ENCODE peak calls at places on chromosomes 7 and 10, in six cellular contexts. L is CD4-positive, alpha-beta T cell; J is H9; X is CD4-positive, CD25-positive, alpha-beta regulatory T cell; V is CD8-positive, alpha-beta T cell; W is upper lobe of right lung. Z is an unnamed sample.

GRCh38 chr7:137943132-137943551 is 58.7 kb downstream of the CREB3L2 start:
- DNase-seq in L (no peak), J (no peak), X (no peak), V (no peak), W (no peak), Z (peak; percentile 89)

GRCh38 chr10:63671317-63671937 is 150.2 kb downstream of the REEP3 start:
- DNase-seq in L (no peak), J (no peak), X (no peak), V (no peak), W (no peak), Z (peak; percentile 62)

GRCh38 chr7:116273283-116273917 is 63.1 kb downstream of the TES start:
- DNase-seq in L (no peak), J (no peak), X (no peak), V (no peak), W (no peak), Z (no peak)

GRCh38 chr10:113047963-113048781 is 98.1 kb downstream of the TCF7L2 start:
- DNase-seq in L (no peak), J (no peak), X (no peak), V (no peak), W (no peak), Z (peak; percentile 71)

GRCh38 chr10:108204528-108205313 is 1040.2 kb upstream of the SORCS1 start:
- DNase-seq in L (no peak), J (peak; percentile 59), X (no peak), V (no peak), W (no peak), Z (no peak)

GRCh38 chr10:97517778-97518561 is 19.2 kb downstream of the UBTD1 start:
- DNase-seq in L (no peak), J (peak; percentile 74), X (no peak), V (no peak), W (peak; percentile 64), Z (no peak)

GRCh38 chr7:149715476-149715875 is 57.9 kb downstream of the ZNF467 start:
- DNase-seq in L (no peak), J (peak; percentile 24), X (peak; percentile 4), V (no peak), W (peak; percentile 63), Z (no peak)

GRCh38 chr7:16089191-16089590 is 332.1 kb downstream of the CRPPA start:
- DNase-seq in L (no peak), J (no peak), X (no peak), V (no peak), W (no peak), Z (no peak)

GRCh38 chr10:63003816-63004453 is 129.2 kb upstream of the NRBF2 start:
- DNase-seq in L (no peak), J (no peak), X (no peak), V (no peak), W (no peak), Z (no peak)

GRCh38 chr10:28592953-28593352 is 60.0 kb downstream of the WAC start:
- DNase-seq in L (no peak), J (no peak), X (no peak), V (no peak), W (no peak), Z (peak; percentile 83)

GRCh38 chr7:83413831-83414230 is 235.1 kb downstream of the SEMA3E start:
- DNase-seq in L (no peak), J (no peak), X (no peak), V (no peak), W (no peak), Z (peak; percentile 8)

GRCh38 chr10:91681361-91682276 is 48.7 kb upstream of the PPP1R3C start:
- DNase-seq in L (no peak), J (no peak), X (no peak), V (no peak), W (no peak), Z (no peak)

GRCh38 chr7:77519672-77520071 is 17.4 kb upstream of the PTPN12 start:
- DNase-seq in L (no peak), J (no peak), X (no peak), V (no peak), W (no peak), Z (no peak)

GRCh38 chr10:114635797-114636550 is 22.1 kb downstream of the ABLIM1 start:
- DNase-seq in L (no peak), J (no peak), X (no peak), V (no peak), W (no peak), Z (no peak)

GRCh38 chr10:88525371-88526079 is 57.6 kb downstream of the RNLS start:
- DNase-seq in L (no peak), J (no peak), X (no peak), V (no peak), W (no peak), Z (peak; percentile 81)

GRCh38 chr7:139618482-139619366 is 95.2 kb downstream of the CLEC2L start:
- DNase-seq in L (peak; percentile 43), J (peak; percentile 50), X (peak; percentile 43), V (no peak), W (no peak), Z (peak; percentile 13)

GRCh38 chr7:22990588-22990949 is 23.4 kb downstream of the HYCC1 start:
- DNase-seq in L (no peak), J (no peak), X (no peak), V (no peak), W (no peak), Z (peak; percentile 84)

GRCh38 chr10:92740762-92741161 is 51.0 kb downstream of the HHEX start:
- DNase-seq in L (no peak), J (no peak), X (no peak), V (no peak), W (no peak), Z (peak; percentile 22)

GRCh38 chr7:123367508-123368122 is 166.8 kb downstream of the IQUB start:
- DNase-seq in L (no peak), J (no peak), X (peak; percentile 7), V (no peak), W (no peak), Z (no peak)

GRCh38 chr10:72250666-72251065 is 23.1 kb upstream of the DDIT4 start:
- DNase-seq in L (no peak), J (no peak), X (no peak), V (no peak), W (no peak), Z (peak; percentile 86)

GRCh38 chr10:119306514-119306951 is 99.2 kb downstream of the GRK5 start:
- DNase-seq in L (peak; percentile 71), J (no peak), X (peak; percentile 89), V (peak; percentile 56), W (no peak), Z (peak; percentile 35)

GRCh38 chr10:17616403-17617030 is 657 bp downstream of the HACD1 start:
- DNase-seq in L (no peak), J (peak; percentile 78), X (peak; percentile 58), V (no peak), W (peak; percentile 95), Z (peak; percentile 36)

GRCh38 chr7:106779877-106780276 is 85.2 kb upstream of the PIK3CG start:
- DNase-seq in L (no peak), J (peak; percentile 84), X (no peak), V (no peak), W (no peak), Z (no peak)

GRCh38 chr10:102226542-102226870 is 407 bp downstream of the ELOVL3 start:
- DNase-seq in L (no peak), J (no peak), X (no peak), V (no peak), W (no peak), Z (no peak)

GRCh38 chr7:92967238-92967637 is 130.9 kb upstream of the CDK6 start:
- DNase-seq in L (no peak), J (no peak), X (no peak), V (no peak), W (no peak), Z (no peak)

GRCh38 chr7:54813398-54813797 is 54.4 kb upstream of the SEC61G start:
- DNase-seq in L (no peak), J (no peak), X (no peak), V (no peak), W (no peak), Z (peak; percentile 49)

GRCh38 chr7:112224186-112224585 is 17.7 kb downstream of the ZNF277 start:
- DNase-seq in L (no peak), J (no peak), X (no peak), V (no peak), W (no peak), Z (no peak)

DNA sequence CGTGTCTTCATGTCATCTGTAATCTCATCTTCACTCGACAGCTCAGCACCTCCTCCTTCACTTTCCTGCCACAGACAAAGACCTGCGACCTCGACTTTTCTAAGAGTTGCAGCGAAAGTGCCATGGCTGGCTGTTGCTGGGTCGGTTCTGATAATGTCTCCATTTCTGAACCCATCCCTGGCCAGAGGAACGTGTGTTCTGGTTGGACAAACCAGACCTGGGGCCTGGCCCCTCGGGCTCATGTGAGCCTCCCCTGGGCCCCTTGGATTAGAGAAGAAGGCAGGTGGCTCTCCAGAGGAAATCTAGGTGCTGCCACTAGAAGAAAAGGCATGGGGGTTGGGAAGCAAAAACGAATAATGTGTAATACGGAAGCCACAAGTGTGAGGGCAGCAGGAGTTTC is 273.7 kb downstream of the GLRX3 start:
- DNase-seq in L (no peak), J (peak; percentile 17), X (no peak), V (no peak), W (no peak), Z (no peak)
- H3K27me3 ChIP-seq in L (no peaks in the 10 kb centered on the region), J (no peaks in the 10 kb centered on the region), X (no peaks in the 10 kb centered on the region), V (no peaks in the 10 kb centered on the region), W (no peaks in the 10 kb centered on the region), Z (no peaks in the 10 kb centered on the region)

GRCh38 chr7:155450558-155450827 is 7.4 kb upstream of the EN2 start:
- DNase-seq in L (no peak), J (no peak), X (no peak), V (no peak), W (no peak), Z (no peak)
- H3K27me3 ChIP-seq in L (peaks cover 71% of the 10 kb centered on the region), J (peaks cover 88% of the 10 kb centered on the region), X (peaks cover 25% of the 10 kb centered on the region), V (peaks cover 19% of the 10 kb centered on the region), W (peaks cover 86% of the 10 kb centered on the region), Z (peaks cover 83% of the 10 kb centered on the region)

DNA sequence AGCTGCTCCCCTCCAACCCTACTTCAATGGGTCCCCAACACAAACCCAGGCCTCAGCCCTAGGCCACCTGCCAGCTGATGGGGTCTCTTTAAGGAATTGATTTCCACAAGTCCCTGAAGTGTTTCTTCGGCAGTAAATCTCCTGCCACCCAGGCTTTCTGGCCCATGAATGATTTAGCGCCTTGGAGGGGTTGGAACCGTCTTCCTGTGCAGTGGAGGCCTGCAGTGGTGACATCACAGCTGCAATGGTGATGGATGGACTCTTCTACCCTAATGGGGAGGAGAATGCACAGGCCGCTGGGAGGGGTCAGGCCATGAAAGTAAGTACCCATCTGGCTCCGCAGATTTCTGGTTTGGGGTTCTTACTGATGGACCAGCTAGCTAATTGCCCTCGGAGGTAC is 163.8 kb downstream of the UBE2H start:
- DNase-seq in L (no peak), J (no peak), X (no peak), V (no peak), W (no peak), Z (no peak)
- H3K27me3 ChIP-seq in L (peaks cover 47% of the 10 kb centered on the region), J (peaks cover 60% of the 10 kb centered on the region), X (peaks cover 16% of the 10 kb centered on the region), V (peaks cover 19% of the 10 kb centered on the region), W (peaks cover 42% of the 10 kb centered on the region), Z (peaks cover 34% of the 10 kb centered on the region)

GRCh38 chr7:158840604-158841003 is 11.3 kb upstream of the ESYT2 start:
- DNase-seq in L (no peak), J (no peak), X (no peak), V (no peak), W (no peak), Z (no peak)
- H3K27me3 ChIP-seq in L (no peaks in the 10 kb centered on the region), J (no peaks in the 10 kb centered on the region), X (no peaks in the 10 kb centered on the region), V (no peaks in the 10 kb centered on the region), W (no peaks in the 10 kb centered on the region), Z (peaks cover 3% of the 10 kb centered on the region)